ENCODE peak calls at places on chromosomes 5 and 9, in eight cellular contexts. P is neural progenitor cell, T is OCI-LY7, W is neuronal stem cell, V is DND-41, E is hepatocyte, A is H9, L is endothelial cell of umbilical vein. B is an unnamed sample.
A peak's percentile ranks its signal among the peaks of the same experiment; 100 is the strongest.

GRCh38 chr9:94210616-94211603 is 48.2 kb upstream of the ZNF169 start:
- DNase-seq in P (no peak), T (no peak), W (no peak), V (no peak), E (no peak), A (no peak), L (no peak), B (peak; percentile 26)

GRCh38 chr9:125632321-125633115 is 74.5 kb downstream of the MAPKAP1 start:
- DNase-seq in P (no peak), T (peak; percentile 74), W (no peak), V (no peak), E (peak; percentile 51), A (no peak), L (peak; percentile 16), B (peak; percentile 85)

GRCh38 chr9:137178939-137179630 is 7.2 kb upstream of the TMEM210 start:
- DNase-seq in P (no peak), T (no peak), W (no peak), V (no peak), E (no peak), A (no peak), L (no peak), B (no peak)

GRCh38 chr9:28887188-28887884 is 1314.1 kb upstream of the C9orf72 start:
- DNase-seq in P (no peak), T (no peak), W (no peak), V (no peak), E (no peak), A (no peak), L (no peak), B (peak; percentile 72)

GRCh38 chr5:151585970-151586369 is 5.2 kb downstream of the FAT2 start:
- DNase-seq in P (no peak), T (no peak), W (no peak), V (no peak), E (no peak), A (no peak), L (no peak), B (peak; percentile 84)

GRCh38 chr9:34540826-34541225 is 18.0 kb upstream of the ENHO start:
- DNase-seq in P (no peak), T (no peak), W (no peak), V (no peak), E (peak; percentile 42), A (no peak), L (peak; percentile 64), B (peak; percentile 66)

GRCh38 chr5:155915626-155916025 is 411.3 kb upstream of the SGCD start:
- DNase-seq in P (no peak), T (no peak), W (no peak), V (no peak), E (no peak), A (no peak), L (no peak), B (no peak)

GRCh38 chr9:129208191-129209091 is 30.4 kb upstream of the IER5L start:
- DNase-seq in P (peak; percentile 62), T (peak; percentile 42), W (no peak), V (peak; percentile 81), E (peak; percentile 71), A (peak; percentile 93), L (no peak), B (peak; percentile 40)

GRCh38 chr5:109688647-109688998 is 1.1 kb upstream of the MAN2A1 start:
- DNase-seq in P (peak; percentile 51), T (peak; percentile 75), W (no peak), V (no peak), E (peak; percentile 74), A (no peak), L (no peak), B (no peak)

GRCh38 chr9:3012245-3012644 is 168.3 kb upstream of the PUM3 start:
- DNase-seq in P (no peak), T (no peak), W (no peak), V (no peak), E (no peak), A (no peak), L (no peak), B (no peak)

GRCh38 chr5:7868427-7868772 is 431 bp downstream of the FASTKD3 start:
- DNase-seq in P (no peak), T (no peak), W (no peak), V (no peak), E (no peak), A (no peak), L (no peak), B (no peak)

GRCh38 chr5:122111513-122111912 is 17.8 kb upstream of the ZNF474 start:
- DNase-seq in P (no peak), T (no peak), W (no peak), V (no peak), E (no peak), A (no peak), L (no peak), B (no peak)

GRCh38 chr9:127915801-127916664 is 808 bp downstream of the ST6GALNAC4 start:
- DNase-seq in P (no peak), T (peak; percentile 96), W (no peak), V (no peak), E (no peak), A (no peak), L (peak; percentile 26), B (no peak)

GRCh38 chr5:8756498-8757084 is 789.3 kb downstream of the SEMA5A start:
- DNase-seq in P (peak; percentile 71), T (peak; percentile 45), W (peak; percentile 55), V (peak; percentile 57), E (peak; percentile 52), A (peak; percentile 36), L (peak; percentile 29), B (peak; percentile 28)

GRCh38 chr9:112655633-112656032 is 62.3 kb downstream of the INIP start:
- DNase-seq in P (no peak), T (no peak), W (no peak), V (no peak), E (peak; percentile 12), A (no peak), L (no peak), B (no peak)

GRCh38 chr9:133354766-133355165 is 1.5 kb downstream of the SURF1 start:
- DNase-seq in P (no peak), T (no peak), W (no peak), V (no peak), E (no peak), A (no peak), L (no peak), B (no peak)

GRCh38 chr5:162068412-162068811 is 839 bp downstream of the GABRG2 start:
- DNase-seq in P (peak; percentile 94), T (peak; percentile 3), W (peak; percentile 90), V (peak; percentile 52), E (peak; percentile 83), A (peak; percentile 93), L (no peak), B (peak; percentile 27)

GRCh38 chr5:170248635-170249227 is 15.9 kb downstream of the C5orf58 start:
- DNase-seq in P (no peak), T (no peak), W (no peak), V (no peak), E (no peak), A (no peak), L (no peak), B (peak; percentile 6)

DNA sequence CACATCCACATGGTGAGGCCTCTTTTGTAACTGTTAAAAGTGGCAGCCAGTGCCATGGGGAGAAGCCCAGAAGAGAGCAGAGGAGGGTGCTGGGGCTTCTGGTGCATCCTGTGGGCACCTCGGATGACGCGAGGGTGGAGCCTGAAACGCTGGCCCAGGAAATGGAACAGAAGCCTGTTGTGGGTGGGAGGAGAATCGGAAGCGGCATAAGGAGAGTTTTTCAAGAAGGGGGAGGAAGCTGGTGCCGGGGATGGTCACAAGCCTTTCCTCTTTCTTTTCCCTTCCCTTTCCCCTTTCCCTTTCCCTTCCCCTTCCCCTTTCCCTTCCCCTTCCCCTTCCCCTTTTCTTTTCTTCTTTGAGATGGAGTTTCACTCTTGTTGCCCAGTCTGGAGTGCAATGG is 12.9 kb downstream of the ANKRD33B start:
- DNase-seq in P (no peak), T (no peak), W (no peak), V (no peak), E (no peak), A (no peak), L (no peak), B (no peak)
- H3K4me2 ChIP-seq in P (no peak overlapping the region), T (peak overlapping the region; percentile 9), W (no peak overlapping the region), V (no peak overlapping the region), E (no peak overlapping the region), A (no peak overlapping the region), L (no peak overlapping the region), B (no peak overlapping the region)

GRCh38 chr9:110936252-110936651 is 102.0 kb downstream of the LPAR1 start:
- DNase-seq in P (no peak), T (no peak), W (no peak), V (no peak), E (no peak), A (no peak), L (no peak), B (no peak)

GRCh38 chr9:110939573-110939972 is 98.7 kb downstream of the LPAR1 start:
- DNase-seq in P (no peak), T (no peak), W (no peak), V (no peak), E (no peak), A (no peak), L (no peak), B (no peak)

GRCh38 chr9:110935829-110936228 is 102.4 kb downstream of the LPAR1 start:
- DNase-seq in P (no peak), T (no peak), W (no peak), V (no peak), E (no peak), A (no peak), L (no peak), B (no peak)

GRCh38 chr9:110939053-110939452 is 99.2 kb downstream of the LPAR1 start:
- DNase-seq in P (no peak), T (no peak), W (no peak), V (no peak), E (no peak), A (no peak), L (no peak), B (no peak)

DNA sequence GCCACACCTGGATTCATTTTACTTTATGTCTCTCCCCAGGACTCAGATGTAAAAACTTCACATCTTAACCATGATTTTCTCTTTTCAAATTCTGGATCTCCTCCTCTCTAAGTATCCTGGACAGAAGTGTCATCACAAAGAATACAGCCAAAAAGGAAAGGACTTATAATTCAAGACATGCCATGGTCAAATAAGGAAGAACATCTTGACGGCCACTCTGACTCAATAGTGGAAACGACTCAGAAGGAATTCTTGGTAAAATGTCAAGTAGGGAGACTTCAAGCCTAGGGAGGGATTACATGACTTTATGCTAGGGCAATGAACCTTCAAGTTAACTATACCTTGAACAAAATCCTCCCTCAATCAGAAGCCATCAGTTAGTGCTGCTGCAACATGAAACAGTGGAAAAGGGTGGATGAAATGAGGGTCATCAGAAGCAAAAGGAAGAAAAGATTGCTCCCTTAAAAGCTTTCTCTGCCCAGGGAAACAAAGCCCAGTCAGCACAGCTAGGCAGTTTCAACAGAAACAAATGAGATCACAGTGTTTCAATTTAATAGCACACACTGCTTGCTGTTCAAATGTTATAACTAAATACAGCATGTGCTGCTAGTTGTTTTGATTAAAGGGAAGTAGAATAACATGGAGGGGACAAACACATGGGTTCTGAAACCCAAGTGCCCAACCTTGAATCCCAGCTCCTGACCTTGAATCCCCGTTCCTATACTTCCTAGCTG is 101.4 kb downstream of the LPAR1 start:
- DNase-seq in P (no peak), T (no peak), W (no peak), V (no peak), E (no peak), A (no peak), L (no peak), B (no peak)
- H3K4me2 ChIP-seq in P (no peak overlapping the region), T (no peak overlapping the region), W (no peak overlapping the region), V (no peak overlapping the region), E (no peak overlapping the region), A (no peak overlapping the region), L (no peak overlapping the region), B (no peak overlapping the region)

GRCh38 chr5:147558131-147558730 is 48.4 kb upstream of the DPYSL3 start:
- DNase-seq in P (no peak), T (no peak), W (no peak), V (no peak), E (peak; percentile 11), A (no peak), L (no peak), B (no peak)
- H3K4me2 ChIP-seq in P (peak overlapping the region; percentile 17), T (no peak overlapping the region), W (no peak overlapping the region), V (no peak overlapping the region), E (no peak overlapping the region), A (no peak overlapping the region), L (no peak overlapping the region), B (no peak overlapping the region)

GRCh38 chr9:27457445-27457844 is 66.6 kb upstream of the IFNK start:
- DNase-seq in P (no peak), T (no peak), W (no peak), V (no peak), E (peak; percentile 73), A (peak; percentile 64), L (no peak), B (no peak)
- H3K4me2 ChIP-seq in P (peak overlapping the region; percentile 29), T (no peak overlapping the region), W (no peak overlapping the region), V (no peak overlapping the region), E (peak overlapping the region; percentile 20), A (peak overlapping the region; percentile 8), L (no peak overlapping the region), B (no peak overlapping the region)

B was measured in mammary epithelial cell.